ENCODE peak calls at places on chromosome 14, in four cellular contexts. R is MM.1S, I is AG04450, K is HCT116. C is an unnamed sample.

GRCh38 chr14:69291891-69292586 is 32.1 kb downstream of the GALNT16 start:
- DNase-seq in R (no peak), I (no peak), K (no peak), C (peak; percentile 21)

GRCh38 chr14:73727181-73727580 is 13.0 kb upstream of the PNMA1 start:
- DNase-seq in R (no peak), I (no peak), K (no peak), C (no peak)

GRCh38 chr14:65210118-65210826 is 108.0 kb upstream of the MAX start:
- DNase-seq in R (peak; percentile 61), I (no peak), K (no peak), C (peak; percentile 23)

GRCh38 chr14:23548351-23549318 is 2.9 kb downstream of the ZFHX2 start:
- DNase-seq in R (no peak), I (no peak), K (no peak), C (peak; percentile 45)

GRCh38 chr14:30180219-30180618 is 252.6 kb upstream of the PRKD1 start:
- DNase-seq in R (no peak), I (peak; percentile 32), K (no peak), C (peak; percentile 52)

GRCh38 chr14:71521736-71522135 is 410.5 kb upstream of the RGS6 start:
- DNase-seq in R (no peak), I (no peak), K (no peak), C (no peak)

GRCh38 chr14:93981316-93981715 is 4.9 kb upstream of the ASB2 start:
- DNase-seq in R (no peak), I (no peak), K (no peak), C (no peak)

GRCh38 chr14:52262600-52262999 is 4.9 kb upstream of the PTGDR start:
- DNase-seq in R (no peak), I (no peak), K (no peak), C (no peak)

GRCh38 chr14:66503532-66503931 is 4.4 kb upstream of the GPHN start:
- DNase-seq in R (no peak), I (no peak), K (no peak), C (peak; percentile 13)

GRCh38 chr14:70793637-70794036 is 15.7 kb downstream of the MAP3K9 start:
- DNase-seq in R (no peak), I (no peak), K (no peak), C (no peak)

GRCh38 chr14:97442363-97442762 is 645.2 kb downstream of the VRK1 start:
- DNase-seq in R (no peak), I (no peak), K (no peak), C (no peak)

GRCh38 chr14:79161576-79161975 is 991.4 kb downstream of the NRXN3 start:
- DNase-seq in R (no peak), I (peak; percentile 3), K (no peak), C (peak; percentile 1)

GRCh38 chr14:69036757-69037506 is 57.8 kb upstream of the ACTN1 start:
- DNase-seq in R (no peak), I (no peak), K (no peak), C (no peak)

GRCh38 chr14:100155049-100155621 is 4.3 kb downstream of the DEGS2 start:
- DNase-seq in R (peak; percentile 6), I (no peak), K (peak; percentile 33), C (no peak)

GRCh38 chr14:69358233-69358963 is 39.7 kb downstream of the ERH start:
- DNase-seq in R (no peak), I (no peak), K (no peak), C (no peak)

GRCh38 chr14:77040309-77040994 is 11.9 kb upstream of the IRF2BPL start:
- DNase-seq in R (peak; percentile 88), I (peak; percentile 97), K (peak; percentile 94), C (peak; percentile 96)

GRCh38 chr14:94541234-94541975 is 19.8 kb upstream of the SERPINA4 start:
- DNase-seq in R (no peak), I (no peak), K (no peak), C (no peak)

GRCh38 chr14:71549421-71549820 is 382.8 kb upstream of the RGS6 start:
- DNase-seq in R (no peak), I (no peak), K (no peak), C (no peak)

GRCh38 chr14:23575086-23575485 is 3.5 kb downstream of the JPH4 start:
- DNase-seq in R (no peak), I (no peak), K (no peak), C (no peak)

GRCh38 chr14:91360490-91361235 is 57.0 kb downstream of the CCDC88C start:
- DNase-seq in R (no peak), I (no peak), K (no peak), C (no peak)

GRCh38 chr14:76267322-76268012 is 108.5 kb upstream of the ESRRB start:
- DNase-seq in R (no peak), I (no peak), K (no peak), C (peak; percentile 27)

GRCh38 chr14:64117671-64118402 is 176.3 kb downstream of the ESR2 start:
- DNase-seq in R (no peak), I (no peak), K (no peak), C (peak; percentile 83)

GRCh38 chr14:23660290-23661226 is 24.4 kb downstream of the DHRS2 start:
- DNase-seq in R (no peak), I (no peak), K (no peak), C (no peak)

GRCh38 chr14:23362200-23362599 is 2.8 kb downstream of the EFS start:
- DNase-seq in R (no peak), I (no peak), K (no peak), C (peak; percentile 26)

GRCh38 chr14:103122578-103123127 is 608 bp upstream of the TNFAIP2 start:
- DNase-seq in R (no peak), I (no peak), K (no peak), C (no peak)
- H3K4me3 ChIP-seq in R (no peak overlapping the region), I (no peak overlapping the region), K (peak overlapping the region; percentile 58), C (peak overlapping the region; percentile 41)

GRCh38 chr14:38150075-38150474 is 57.6 kb upstream of the SSTR1 start:
- DNase-seq in R (no peak), I (no peak), K (no peak), C (no peak)
- TF ChIP-seq CTCF in R (no peak), I (no peak), K (no peak), C (no peak)

GRCh38 chr14:80956105-80956504 is 684 bp downstream of the TSHR start:
- DNase-seq in R (no peak), I (no peak), K (no peak), C (no peak)
- H3K4me3 ChIP-seq in R (no peak overlapping the region), I (no peak overlapping the region), K (no peak overlapping the region), C (no peak overlapping the region)

GRCh38 chr14:39731912-39732311 is 299.7 kb upstream of the FBXO33 start:
- DNase-seq in R (no peak), I (no peak), K (peak; percentile 2), C (no peak)
- TF ChIP-seq CTCF in R (peak; percentile 17), I (no peak), K (no peak), C (no peak)

C was measured in AG10803.